ENCODE peak calls at places on chromosomes 4 and X, in six cellular contexts. E, T, V, G, Z and F are unnamed samples. For H3K27me3, the result is how much of the 10 kb centered on the place peaks cover.

GRCh38 chr4:107825072-107825789 is 499 bp downstream of the SGMS2 start:
- DNase-seq in E (peak), T (no peak), V (peak), G (peak), Z (peak), F (peak)

GRCh38 chrX:149871940-149872339 is 9.0 kb upstream of the MAGEA8 start:
- DNase-seq in E (peak), T (peak), V (no peak), G (no peak), Z (peak), F (no peak)

GRCh38 chr4:8838911-8839431 is 32.7 kb downstream of the HMX1 start:
- DNase-seq in E (no peak), T (no peak), V (no peak), G (no peak), Z (no peak), F (no peak)

GRCh38 chr4:48949518-48950207 is 36.4 kb upstream of the CWH43 start:
- DNase-seq in E (peak), T (no peak), V (no peak), G (no peak), Z (no peak), F (peak)

GRCh38 chr4:176762661-176763308 is 29.9 kb downstream of the VEGFC start:
- DNase-seq in E (no peak), T (no peak), V (no peak), G (no peak), Z (no peak), F (no peak)

GRCh38 chr4:7831330-7831729 is 108.3 kb downstream of the AFAP1 start:
- DNase-seq in E (no peak), T (peak), V (no peak), G (no peak), Z (peak), F (no peak)

GRCh38 chr4:74228691-74229640 is 71.0 kb downstream of the MTHFD2L start:
- DNase-seq in E (peak), T (peak), V (peak), G (no peak), Z (peak), F (peak)

GRCh38 chr4:122326908-122327307 is 51.9 kb upstream of the ADAD1 start:
- DNase-seq in E (no peak), T (no peak), V (no peak), G (no peak), Z (no peak), F (no peak)

GRCh38 chr4:142282870-142283431 is 563.1 kb downstream of the INPP4B start:
- DNase-seq in E (peak), T (no peak), V (no peak), G (no peak), Z (peak), F (no peak)

GRCh38 chr4:142281999-142282398 is 564.1 kb downstream of the INPP4B start:
- DNase-seq in E (peak), T (no peak), V (no peak), G (no peak), Z (no peak), F (no peak)

GRCh38 chr4:142278663-142279062 is 567.4 kb downstream of the INPP4B start:
- DNase-seq in E (peak), T (no peak), V (no peak), G (no peak), Z (no peak), F (no peak)

GRCh38 chr4:142285222-142285583 is 560.9 kb downstream of the INPP4B start:
- DNase-seq in E (no peak), T (no peak), V (no peak), G (no peak), Z (no peak), F (no peak)

DNA sequence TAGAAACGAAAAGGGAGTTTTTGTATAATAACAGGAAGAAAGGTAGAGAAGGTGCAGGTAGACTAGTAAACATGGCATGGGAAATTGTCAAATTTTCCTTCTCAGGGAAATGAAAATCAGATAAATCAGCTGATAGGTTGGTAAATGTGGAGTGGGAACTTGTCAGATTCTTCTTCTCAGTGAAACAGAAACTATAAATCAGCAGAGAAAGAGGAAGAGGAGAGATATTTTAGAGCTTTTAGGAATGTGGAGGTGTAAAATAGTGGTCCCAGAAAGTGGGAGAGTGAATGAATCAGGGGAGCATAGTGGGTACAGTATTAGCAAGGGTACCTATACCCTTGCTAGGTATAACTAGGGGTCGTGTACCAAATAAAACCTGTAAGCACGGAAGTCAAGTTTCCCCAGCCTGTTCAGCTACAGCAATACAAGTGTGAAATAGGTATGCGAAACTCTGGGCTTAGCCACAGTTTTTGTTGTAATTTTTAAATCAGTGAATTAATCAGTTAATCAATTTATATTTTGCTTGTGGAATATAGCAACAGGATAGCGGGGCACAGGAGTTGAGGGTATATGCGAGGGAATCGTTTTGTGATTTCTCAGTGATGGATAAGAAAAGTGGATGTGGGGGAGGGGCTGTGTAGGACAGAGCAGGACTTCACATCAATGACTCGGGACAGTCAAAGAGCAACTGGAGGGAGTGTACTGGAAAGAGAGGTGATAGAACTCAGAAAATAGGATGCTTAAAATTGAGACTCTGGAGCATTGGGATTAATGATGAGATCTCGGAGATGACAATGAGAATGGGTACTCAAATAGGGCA is 561.5 kb downstream of the INPP4B start:
- DNase-seq in E (no peak), T (no peak), V (no peak), G (no peak), Z (no peak), F (no peak)
- H3K27me3 ChIP-seq in E (under half), T (under half), V (under half), G (under half), Z (under half), F (under half)

DNA sequence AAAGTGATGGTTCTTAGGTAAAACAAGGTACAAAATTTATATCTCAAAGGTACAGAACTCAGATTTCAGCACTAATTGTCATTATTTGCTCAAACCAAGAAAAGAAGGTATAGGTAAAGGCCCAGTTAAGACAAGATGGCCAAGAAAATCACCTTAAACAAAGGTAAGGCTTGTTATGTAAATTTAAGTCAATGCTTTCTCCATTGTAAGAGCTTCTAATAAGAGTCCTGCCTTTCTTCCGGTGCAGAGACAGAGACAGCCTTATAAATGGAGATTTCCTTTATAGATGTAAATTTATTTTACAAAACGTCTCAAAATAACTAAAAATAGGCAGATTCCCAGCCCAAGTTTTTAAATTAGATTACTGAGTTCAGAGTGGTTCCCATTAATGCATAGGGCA is 89.9 kb downstream of the EDA start:
- DNase-seq in E (no peak), T (no peak), V (no peak), G (no peak), Z (no peak), F (no peak)
- H3K27me3 ChIP-seq in E (under half), T (under half), V (under half), G (under half), Z (under half), F (under half)

GRCh38 chr4:16085822-16086221 is 2.0 kb upstream of the PROM1 start:
- DNase-seq in E (no peak), T (no peak), V (no peak), G (no peak), Z (no peak), F (no peak)
- H3K27me3 ChIP-seq in E (half or more), T (under half), V (under half), G (under half), Z (half or more), F (half or more)

GRCh38 chr4:125770814-125771398 is 456.2 kb downstream of the FAT4 start:
- DNase-seq in E (no peak), T (no peak), V (no peak), G (no peak), Z (no peak), F (peak)
- H3K27me3 ChIP-seq in E (under half), T (under half), V (under half), G (under half), Z (under half), F (under half)

GRCh38 chr4:53908661-53909078 is 155.7 kb downstream of the CHIC2 start:
- DNase-seq in E (peak), T (no peak), V (peak), G (peak), Z (peak), F (peak)

GRCh38 chr4:53906786-53907185 is 157.6 kb downstream of the CHIC2 start:
- DNase-seq in E (no peak), T (no peak), V (no peak), G (no peak), Z (no peak), F (no peak)

GRCh38 chr4:53907772-53908171 is 156.6 kb downstream of the CHIC2 start:
- DNase-seq in E (no peak), T (no peak), V (no peak), G (no peak), Z (no peak), F (peak)

GRCh38 chr4:53905281-53905934 is 159.0 kb downstream of the CHIC2 start:
- DNase-seq in E (no peak), T (no peak), V (no peak), G (no peak), Z (no peak), F (no peak)

DNA sequence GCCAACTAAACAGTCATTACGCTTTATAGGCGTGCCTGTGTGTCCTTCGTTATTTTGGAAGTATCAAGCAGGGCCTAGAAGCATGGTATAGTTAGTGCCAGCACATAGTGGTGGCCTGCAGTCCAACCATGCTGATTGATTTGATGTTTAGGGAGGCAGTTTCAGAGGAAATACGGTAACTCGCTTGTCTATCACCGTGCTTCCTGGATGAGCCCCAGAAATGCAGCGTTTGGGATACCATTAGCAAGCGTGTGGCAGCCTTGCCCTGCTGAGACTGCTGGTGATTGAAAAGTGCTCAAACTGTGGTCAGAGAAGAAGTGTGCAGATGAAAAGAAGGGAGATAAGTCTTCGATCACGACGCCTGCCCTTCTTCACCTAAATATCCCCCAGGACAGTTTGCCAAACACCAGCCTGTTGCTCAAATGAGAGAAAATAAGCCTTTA is 158.4 kb downstream of the CHIC2 start:
- DNase-seq in E (peak), T (no peak), V (peak), G (no peak), Z (no peak), F (no peak)
- H3K27me3 ChIP-seq in E (under half), T (under half), V (under half), G (under half), Z (under half), F (under half)

DNA sequence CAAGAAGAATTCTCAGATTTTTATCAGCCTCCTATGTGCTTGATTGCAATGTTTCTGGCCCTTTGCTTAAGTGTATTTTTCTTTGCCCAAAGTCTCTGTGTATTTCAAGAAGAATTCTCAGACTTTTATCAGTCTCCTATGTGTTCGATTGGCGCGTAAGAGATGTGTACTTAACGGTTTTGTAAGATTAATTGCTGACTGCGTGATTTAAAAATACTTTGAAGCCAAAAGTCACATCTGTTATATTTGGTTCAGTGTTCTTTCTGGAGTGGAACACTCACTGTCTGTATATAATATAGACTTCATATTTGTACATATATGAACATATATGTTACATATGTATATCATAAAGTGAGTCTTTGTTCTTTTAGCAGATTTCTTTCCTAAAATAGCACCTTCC is 11.4 kb downstream of the SCML1 start:
- DNase-seq in E (no peak), T (no peak), V (no peak), G (no peak), Z (no peak), F (no peak)
- H3K27me3 ChIP-seq in E (under half), T (under half), V (under half), G (under half), Z (under half), F (under half)

GRCh38 chr4:2416564-2417195 is 1.8 kb downstream of the ZFYVE28 start:
- DNase-seq in E (no peak), T (no peak), V (no peak), G (peak), Z (peak), F (no peak)

GRCh38 chr4:2417196-2417764 is 1.2 kb downstream of the ZFYVE28 start:
- DNase-seq in E (no peak), T (no peak), V (no peak), G (no peak), Z (peak), F (no peak)

GRCh38 chr4:2419814-2420213 is 1.1 kb downstream of the CFAP99 start:
- DNase-seq in E (no peak), T (no peak), V (no peak), G (no peak), Z (no peak), F (no peak)

GRCh38 chr4:2418652-2419571 is at the start of gene CFAP99:
- DNase-seq in E (peak), T (peak), V (peak), G (peak), Z (peak), F (peak)

GRCh38 chr4:2417765-2418651 is at the start of gene ZFYVE28:
- DNase-seq in E (peak), T (no peak), V (no peak), G (no peak), Z (peak), F (no peak)
- H3K27me3 ChIP-seq in E (under half), T (under half), V (under half), G (under half), Z (under half), F (half or more)

GRCh38 chrX:153887385-153887784 is 1.4 kb upstream of the L1CAM start:
- DNase-seq in E (no peak), T (no peak), V (no peak), G (no peak), Z (no peak), F (no peak)

GRCh38 chrX:153888344-153888743 is 2.4 kb upstream of the L1CAM start:
- DNase-seq in E (no peak), T (no peak), V (no peak), G (no peak), Z (no peak), F (no peak)

GRCh38 chrX:153885208-153885787 is 675 bp downstream of the L1CAM start:
- DNase-seq in E (no peak), T (no peak), V (no peak), G (no peak), Z (no peak), F (no peak)

GRCh38 chrX:153885968-153886903 is at the start of gene L1CAM:
- DNase-seq in E (peak), T (no peak), V (no peak), G (no peak), Z (no peak), F (no peak)

GRCh38 chrX:153886915-153887314 is 942 bp upstream of the L1CAM start:
- DNase-seq in E (no peak), T (no peak), V (no peak), G (no peak), Z (no peak), F (no peak)
- H3K27me3 ChIP-seq in E (under half), T (under half), V (under half), G (under half), Z (under half), F (under half)

DNA sequence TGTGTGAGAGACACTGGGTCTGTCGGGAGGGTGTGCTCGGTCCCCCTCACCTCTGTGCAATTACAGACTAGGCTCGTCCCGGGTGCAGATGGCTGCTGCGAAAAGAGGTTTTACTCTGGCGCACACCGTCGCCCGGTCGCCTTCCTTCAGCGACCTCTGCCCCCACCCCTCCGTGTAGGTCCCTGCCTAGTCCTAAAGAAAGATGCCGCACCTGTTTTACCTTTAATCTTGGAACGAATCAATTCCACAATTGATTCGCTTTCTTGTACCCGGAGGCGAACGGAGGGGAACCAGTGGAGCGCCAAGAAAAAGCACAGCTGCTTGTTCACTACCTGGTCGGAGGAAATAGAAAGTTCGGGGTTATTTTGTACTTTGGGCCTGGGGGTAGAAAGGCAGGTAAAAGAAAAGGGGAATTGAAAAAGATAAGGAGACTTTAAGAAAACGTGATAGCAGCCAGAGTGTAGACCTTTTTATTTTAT is 1.2 kb downstream of the NPNT start:
- DNase-seq in E (no peak), T (no peak), V (no peak), G (no peak), Z (no peak), F (no peak)
- H3K27me3 ChIP-seq in E (under half), T (under half), V (under half), G (under half), Z (half or more), F (half or more)